ENCODE peak calls at places on chromosomes 6 and 20, in nine cellular contexts. L is MM.1S, O is PC-3, U is SK-N-SH, Y is OCI-LY7, E is neural progenitor cell, Q is hepatocyte, F is GM23338, I is HCT116. A is an unnamed sample.

GRCh38 chr20:49345538-49345937 is 67.7 kb upstream of the ZNFX1 start:
- DNase-seq in O (peak), Q (no peak), Y (no peak), L (no peak), I (no peak), E (no peak), F (no peak), U (no peak), A (peak)

GRCh38 chr6:25053875-25054371 is 118.2 kb upstream of the RIPOR2 start:
- DNase-seq in O (peak), L (no peak), E (no peak), Y (no peak), Q (no peak), F (no peak), U (no peak), I (no peak), A (peak)

GRCh38 chr20:50001784-50002311 is 19.1 kb downstream of the SNAI1 start:
- DNase-seq in O (no peak), F (no peak), I (no peak), E (no peak), Q (no peak), Y (no peak), L (no peak), U (no peak), A (no peak)

GRCh38 chr20:51380401-51381385 is 161.8 kb downstream of the NFATC2 start:
- DNase-seq in L (no peak), F (no peak), O (no peak), E (no peak), U (no peak), Q (no peak), I (no peak), Y (peak), A (no peak)

GRCh38 chr20:48742912-48743680 is 84.7 kb downstream of the PREX1 start:
- DNase-seq in Q (no peak), O (no peak), I (no peak), U (no peak), Y (no peak), F (no peak), E (no peak), L (no peak), A (no peak)

GRCh38 chr20:48829940-48830339 is 2.1 kb upstream of the PREX1 start:
- DNase-seq in F (no peak), O (no peak), E (no peak), L (no peak), Q (no peak), I (no peak), Y (no peak), U (no peak), A (no peak)

GRCh38 chr6:3422457-3422816 is 34.4 kb downstream of the SLC22A23 start:
- DNase-seq in F (no peak), U (no peak), Q (no peak), L (no peak), Y (no peak), I (no peak), E (no peak), O (no peak), A (no peak)

GRCh38 chr20:46720776-46721425 is 11.5 kb downstream of the SLC2A10 start:
- DNase-seq in I (no peak), Q (no peak), E (no peak), U (no peak), Y (no peak), O (no peak), L (no peak), F (no peak), A (peak)

GRCh38 chr20:5716953-5717352 is 33.2 kb upstream of the SHLD1 start:
- DNase-seq in F (no peak), I (no peak), L (no peak), O (no peak), E (no peak), Q (no peak), U (no peak), Y (no peak), A (no peak)

GRCh38 chr6:146210406-146211068 is 181.7 kb downstream of the GRM1 start:
- DNase-seq in U (no peak), E (no peak), L (no peak), F (peak), O (no peak), Q (no peak), Y (no peak), I (no peak), A (no peak)

GRCh38 chr20:9458075-9458818 is 56.1 kb upstream of the LAMP5 start:
- DNase-seq in L (peak), Q (peak), F (peak), U (no peak), E (peak), I (peak), O (peak), Y (peak), A (peak)

GRCh38 chr6:76701610-76702009 is 629.1 kb upstream of the IMPG1 start:
- DNase-seq in F (no peak), U (no peak), O (no peak), Y (no peak), E (no peak), L (no peak), I (no peak), Q (no peak), A (peak)

GRCh38 chr20:4962257-4962855 is 39.0 kb downstream of the SLC23A2 start:
- DNase-seq in Q (no peak), E (no peak), Y (peak), F (no peak), O (no peak), I (no peak), U (no peak), L (peak), A (no peak)

GRCh38 chr6:148799647-148800046 is 52.8 kb downstream of the UST start:
- DNase-seq in E (no peak), Q (no peak), I (no peak), F (no peak), L (no peak), Y (no peak), U (no peak), O (no peak), A (no peak)

GRCh38 chr6:83976037-83976755 is 57.4 kb upstream of the MRAP2 start:
- DNase-seq in I (no peak), O (no peak), U (no peak), L (no peak), Q (no peak), E (no peak), F (peak), Y (no peak), A (no peak)

GRCh38 chr20:45408646-45409213 is 641 bp downstream of the DBNDD2 start:
- DNase-seq in L (no peak), F (no peak), Y (peak), O (no peak), U (no peak), E (no peak), I (no peak), Q (no peak), A (no peak)

GRCh38 chr6:136408205-136408604 is 118.6 kb upstream of the BCLAF1 start:
- DNase-seq in F (no peak), I (no peak), Y (no peak), L (no peak), Q (no peak), U (no peak), E (no peak), O (peak), A (peak)

GRCh38 chr6:27617700-27618689 is 145.1 kb upstream of the ZNF184 start:
- DNase-seq in Q (peak), I (peak), Y (no peak), E (peak), U (no peak), O (peak), L (no peak), F (peak), A (peak)

GRCh38 chr6:33410711-33411631 is at the start of gene PHF1:
- DNase-seq in Y (no peak), E (no peak), F (peak), L (no peak), U (peak), I (peak), O (no peak), Q (peak), A (peak)

GRCh38 chr20:61798632-61799031 is 267.0 kb downstream of the TAF4 start:
- DNase-seq in I (no peak), U (no peak), Y (no peak), O (no peak), Q (no peak), E (peak), F (no peak), L (no peak), A (no peak)

GRCh38 chr6:136549359-136550044 is 720 bp downstream of the MAP7 start:
- DNase-seq in L (no peak), F (peak), U (peak), I (no peak), Y (no peak), Q (peak), E (peak), O (peak), A (peak)

GRCh38 chr6:137126875-137127485 is 46.5 kb downstream of the IL22RA2 start:
- DNase-seq in E (no peak), U (no peak), Q (no peak), I (no peak), L (no peak), O (no peak), F (no peak), Y (no peak), A (no peak)

GRCh38 chr6:5498579-5498899 is 237.2 kb downstream of the FARS2 start:
- DNase-seq in Q (no peak), F (no peak), U (no peak), E (no peak), I (no peak), L (no peak), O (no peak), Y (no peak), A (peak)

GRCh38 chr6:140460267-140460666 is 1085.8 kb upstream of the CITED2 start:
- DNase-seq in O (no peak), I (no peak), F (no peak), U (no peak), Y (no peak), E (no peak), L (no peak), Q (peak), A (no peak)

GRCh38 chr6:148932731-148933130 is 185.9 kb downstream of the UST start:
- DNase-seq in O (no peak), Y (no peak), F (no peak), U (no peak), L (no peak), I (no peak), E (no peak), Q (no peak), A (no peak)

GRCh38 chr20:25066386-25066785 is 8.4 kb upstream of the ACSS1 start:
- DNase-seq in O (no peak), U (no peak), Q (no peak), I (no peak), L (no peak), F (no peak), E (peak), Y (no peak), A (no peak)

GRCh38 chr6:105397987-105398386 is 4.9 kb downstream of the PREP start:
- DNase-seq in F (peak), O (no peak), L (no peak), U (no peak), Y (no peak), Q (no peak), I (no peak), E (peak), A (no peak)

GRCh38 chr20:3000852-3001523 is 42.4 kb upstream of the GNRH2 start:
- DNase-seq in F (peak), Y (peak), O (peak), I (peak), L (peak), Q (peak), E (peak), U (peak), A (peak)

GRCh38 chr6:54935739-54936138 is 89.2 kb downstream of the FAM83B start:
- DNase-seq in O (peak), E (no peak), Y (no peak), F (peak), U (no peak), I (peak), L (no peak), Q (peak), A (peak)

GRCh38 chr20:10963717-10964266 is 290.0 kb upstream of the JAG1 start:
- DNase-seq in F (no peak), I (no peak), Y (no peak), Q (no peak), L (no peak), O (no peak), U (no peak), E (no peak), A (no peak)

GRCh38 chr20:17570347-17571152 is 675 bp downstream of the DSTN start:
- DNase-seq in L (peak), Y (peak), F (peak), Q (peak), U (peak), I (peak), O (peak), E (peak), A (peak)

GRCh38 chr20:17960927-17961599 is 7.5 kb downstream of the SNX5 start:
- DNase-seq in L (no peak), Q (no peak), E (no peak), I (no peak), Y (no peak), F (no peak), U (no peak), O (no peak), A (peak)

GRCh38 chr6:10000461-10000992 is 414.3 kb downstream of the TFAP2A start:
- DNase-seq in F (no peak), L (no peak), Q (no peak), Y (no peak), E (no peak), U (no peak), O (peak), I (no peak), A (peak)

GRCh38 chr6:3296537-3297453 is 38.0 kb downstream of the PSMG4 start:
- DNase-seq in E (no peak), Q (no peak), F (no peak), L (no peak), Y (no peak), O (peak), U (no peak), I (no peak), A (no peak)

GRCh38 chr6:90113389-90113788 is 183.3 kb downstream of the BACH2 start:
- DNase-seq in Y (no peak), E (no peak), F (no peak), Q (no peak), L (no peak), O (no peak), U (no peak), I (no peak), A (no peak)

GRCh38 chr6:90109141-90109540 is 187.5 kb downstream of the BACH2 start:
- DNase-seq in U (no peak), L (no peak), Y (no peak), F (no peak), I (no peak), O (no peak), Q (no peak), E (no peak), A (no peak)

GRCh38 chr6:90107721-90108364 is 188.8 kb downstream of the BACH2 start:
- DNase-seq in O (no peak), U (no peak), L (no peak), Q (no peak), F (no peak), I (no peak), E (peak), Y (no peak), A (no peak)

GRCh38 chr6:90111387-90111786 is 185.3 kb downstream of the BACH2 start:
- DNase-seq in O (no peak), L (no peak), I (no peak), U (no peak), Q (no peak), E (no peak), F (no peak), Y (no peak), A (no peak)

GRCh38 chr6:90110971-90111370 is 185.7 kb downstream of the BACH2 start:
- DNase-seq in L (no peak), Y (no peak), F (no peak), E (no peak), I (no peak), Q (no peak), U (no peak), O (no peak), A (no peak)
- TF ChIP-seq EZH2phosphoT487 in L (no peak), Y (no peak), F (no peak), E (no peak), I (no peak), Q (no peak), U (no peak), O (no peak), A (no peak)

GRCh38 chr20:53828673-53829085 is 235.0 kb upstream of the ZNF217 start:
- DNase-seq in U (no peak), I (peak), E (peak), O (peak), L (no peak), Y (peak), F (peak), Q (peak), A (peak)
- H2AFZ ChIP-seq in U (no peak), I (peak), E (peak), O (peak), L (no peak), Y (peak), F (no peak), Q (peak), A (no peak)

DNA sequence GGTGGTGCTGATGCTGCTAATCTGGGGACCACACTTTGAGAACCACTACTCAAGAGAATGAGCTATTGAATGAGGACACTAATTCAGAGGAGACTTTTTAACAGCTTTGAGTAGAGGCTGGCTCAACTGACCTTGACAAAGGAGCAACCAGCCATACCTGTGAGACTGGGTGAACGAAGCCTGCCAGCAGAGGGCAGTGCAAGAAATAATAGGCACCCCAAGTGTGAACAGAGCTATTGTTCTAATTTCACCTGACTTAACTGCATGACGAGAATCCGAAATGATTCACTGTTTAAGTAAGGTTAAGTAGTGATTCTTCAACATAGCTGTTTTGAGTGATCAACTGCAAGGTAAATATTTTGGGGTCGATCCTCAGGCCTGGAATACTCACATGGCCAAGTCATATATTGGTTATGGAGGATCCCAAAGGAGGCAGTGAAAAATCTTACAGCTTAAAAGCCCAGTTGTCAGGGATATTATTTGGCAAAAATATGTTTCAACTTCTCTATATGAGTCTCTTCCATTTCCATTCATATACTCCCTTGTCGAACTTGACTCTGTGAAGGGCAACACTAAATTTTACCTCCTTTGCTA is 550.5 kb upstream of the MARCKS start:
- DNase-seq in Y (peak), L (peak), U (no peak), O (peak), E (peak), F (peak), Q (peak), I (peak), A (peak)
- TF ChIP-seq EZH2phosphoT487 in Y (no peak), L (no peak), U (no peak), O (no peak), E (no peak), F (no peak), Q (no peak), I (no peak), A (no peak)

GRCh38 chr6:40338306-40338705 is 248.9 kb downstream of the LRFN2 start:
- DNase-seq in L (no peak), I (no peak), U (no peak), Q (no peak), E (no peak), F (no peak), O (no peak), Y (no peak), A (no peak)
- H2AFZ ChIP-seq in L (no peak), I (no peak), U (no peak), Q (no peak), E (no peak), F (no peak), O (no peak), Y (no peak), A (no peak)

DNA sequence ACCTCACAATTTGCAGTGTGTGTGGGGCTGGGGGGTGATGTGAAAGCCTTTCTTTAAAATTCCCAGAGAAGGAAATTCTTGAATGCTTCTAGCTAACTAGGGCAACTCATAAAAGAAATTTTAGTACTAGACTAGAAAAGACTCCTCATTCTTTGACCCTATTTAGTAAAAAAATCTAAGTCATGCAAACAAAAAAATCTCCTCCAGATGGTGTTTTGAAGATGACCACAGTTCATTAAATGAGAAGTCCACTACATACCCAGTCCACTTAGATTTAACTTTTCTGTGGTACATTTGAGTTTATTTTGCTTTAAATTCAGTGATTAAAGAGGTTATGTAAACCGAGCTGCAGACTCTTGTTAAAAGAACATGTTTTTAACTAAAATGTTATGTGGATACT is 67.5 kb downstream of the NDUFAF5 start:
- DNase-seq in Y (no peak), U (no peak), I (no peak), Q (no peak), F (no peak), L (no peak), E (no peak), O (no peak), A (no peak)
- TF ChIP-seq EZH2phosphoT487 in Y (no peak), U (no peak), I (no peak), Q (no peak), F (no peak), L (no peak), E (no peak), O (no peak), A (no peak)

GRCh38 chr6:144932621-144933020 is 647.5 kb downstream of the UTRN start:
- DNase-seq in Y (no peak), F (no peak), O (no peak), Q (no peak), I (no peak), U (no peak), E (no peak), L (no peak), A (no peak)

GRCh38 chr6:144931172-144932035 is 646.3 kb downstream of the UTRN start:
- DNase-seq in F (peak), O (peak), Y (peak), U (peak), Q (peak), I (no peak), E (peak), L (peak), A (peak)

GRCh38 chr6:144929262-144929661 is 644.1 kb downstream of the UTRN start:
- DNase-seq in F (no peak), O (no peak), U (no peak), L (no peak), Q (no peak), I (no peak), Y (no peak), E (no peak), A (no peak)

DNA sequence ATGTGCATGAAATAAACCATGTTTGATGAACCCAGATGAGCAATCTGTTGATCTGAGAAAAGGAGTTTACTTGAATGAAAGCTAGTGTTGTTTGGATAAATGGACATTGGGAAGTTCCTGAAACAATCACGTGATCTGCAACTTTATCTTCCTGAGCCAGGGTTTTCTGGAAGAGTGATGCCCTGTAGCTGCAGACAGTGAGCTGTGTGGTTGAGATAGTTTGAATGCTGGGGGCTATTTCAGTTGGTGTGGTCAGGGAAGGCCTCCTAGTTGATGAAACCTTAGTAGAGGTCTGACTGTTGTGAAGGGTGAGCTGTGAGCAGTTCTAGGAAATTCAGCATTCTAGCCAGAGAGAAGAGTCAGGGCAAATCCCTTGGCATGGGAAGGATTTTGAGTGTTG is 643.7 kb downstream of the UTRN start:
- DNase-seq in Q (no peak), U (no peak), L (no peak), I (no peak), E (no peak), Y (no peak), F (no peak), O (no peak), A (no peak)
- H2AFZ ChIP-seq in Q (no peak), U (no peak), L (no peak), I (no peak), E (no peak), Y (no peak), F (peak), O (no peak), A (no peak)